ENCODE peak calls at places on chromosomes 3 and 15, in nine cellular contexts. B is IMR-90, P is Karpas-422, S is MM.1S, F is neuronal stem cell, G is fibroblast of lung, J is endodermal cell, D is GM23248, C is neural progenitor cell. T is an unnamed sample.

GRCh38 chr3:194671511-194671899 is 486 bp downstream of the LSG1 start:
- DNase-seq in P (peak; percentile 82), B (peak; percentile 52), J (no peak), C (peak; percentile 40), G (peak; percentile 37), S (peak; percentile 72), D (peak; percentile 74), F (no peak), T (peak; percentile 84)

GRCh38 chr15:55337160-55337559 is 18.1 kb downstream of the PIGB start:
- DNase-seq in B (no peak), J (peak; percentile 64), C (no peak), D (no peak), S (no peak), G (no peak), P (no peak), F (no peak), T (no peak)

GRCh38 chr3:44870375-44871061 is 3.9 kb upstream of the TGM4 start:
- DNase-seq in C (no peak), D (no peak), P (no peak), B (no peak), G (no peak), S (no peak), J (no peak), F (no peak), T (no peak)

GRCh38 chr3:134018850-134019249 is 10.9 kb downstream of the SLCO2A1 start:
- DNase-seq in C (no peak), F (no peak), P (no peak), B (no peak), G (no peak), S (no peak), D (no peak), J (no peak), T (no peak)

GRCh38 chr15:56295433-56295832 is 51.8 kb upstream of the RFX7 start:
- DNase-seq in C (no peak), D (no peak), G (no peak), F (no peak), P (peak; percentile 40), B (no peak), S (no peak), J (no peak), T (no peak)

GRCh38 chr3:135564696-135565095 is 400.8 kb upstream of the PPP2R3A start:
- DNase-seq in P (no peak), F (no peak), B (no peak), J (no peak), S (no peak), D (no peak), G (no peak), C (no peak), T (no peak)

GRCh38 chr3:151259664-151260063 is 18.7 kb downstream of the P2RY14 start:
- DNase-seq in F (no peak), B (peak; percentile 64), G (no peak), S (no peak), J (no peak), D (no peak), C (no peak), P (no peak), T (peak; percentile 55)

GRCh38 chr15:50542051-50542450 is 4.4 kb downstream of the USP50 start:
- DNase-seq in J (no peak), S (no peak), G (peak; percentile 14), B (peak; percentile 16), C (no peak), F (no peak), P (no peak), D (peak; percentile 92), T (peak; percentile 91)

GRCh38 chr3:153970735-153971347 is 150.3 kb upstream of the ARHGEF26 start:
- DNase-seq in D (peak; percentile 31), C (no peak), F (no peak), J (no peak), G (peak; percentile 18), S (peak; percentile 46), B (peak; percentile 34), P (peak; percentile 58), T (peak; percentile 55)

GRCh38 chr3:190048831-190049541 is 71.7 kb downstream of the P3H2 start:
- DNase-seq in S (no peak), C (no peak), F (no peak), B (peak; percentile 83), P (no peak), J (no peak), G (peak; percentile 87), D (peak; percentile 88), T (peak; percentile 85)

GRCh38 chr15:94352940-94353820 is 121.8 kb downstream of the MCTP2 start:
- DNase-seq in C (no peak), F (no peak), B (peak; percentile 19), P (no peak), J (no peak), D (no peak), S (no peak), G (no peak), T (no peak)

GRCh38 chr15:56760186-56760585 is 26.9 kb upstream of the ZNF280D start:
- DNase-seq in F (no peak), S (no peak), P (no peak), D (peak; percentile 44), J (no peak), B (peak; percentile 21), G (peak; percentile 60), C (no peak), T (peak; percentile 73)

GRCh38 chr3:101020616-101021015 is 27.4 kb upstream of the ABI3BP start:
- DNase-seq in D (peak; percentile 4), J (no peak), C (no peak), F (no peak), S (no peak), G (peak; percentile 9), B (peak; percentile 80), P (no peak), T (peak; percentile 37)

GRCh38 chr3:31466016-31466415 is 66.7 kb upstream of the STT3B start:
- DNase-seq in B (no peak), J (no peak), F (no peak), G (peak; percentile 68), S (no peak), D (peak; percentile 48), P (no peak), C (no peak), T (peak; percentile 1)

GRCh38 chr15:60912984-60913697 is 316.0 kb downstream of the RORA start:
- DNase-seq in B (no peak), F (no peak), D (no peak), G (no peak), C (no peak), S (no peak), P (no peak), J (no peak), T (no peak)

GRCh38 chr15:48794697-48795134 is 16.2 kb downstream of the CEP152 start:
- DNase-seq in F (no peak), J (no peak), B (peak; percentile 17), P (no peak), D (peak; percentile 35), G (peak; percentile 24), S (peak; percentile 21), C (no peak), T (no peak)
- H3K9ac ChIP-seq in F (no peak overlapping the region), J (no peak overlapping the region), B (no peak overlapping the region), P (no peak overlapping the region), D (no peak overlapping the region), G (no peak overlapping the region), S (no peak overlapping the region), C (no peak overlapping the region), T (no peak overlapping the region)

GRCh38 chr3:62374375-62374876 is 1.1 kb upstream of the FEZF2 start:
- DNase-seq in J (peak; percentile 67), B (peak; percentile 6), G (peak; percentile 26), F (peak; percentile 85), C (peak; percentile 87), P (no peak), S (no peak), D (peak; percentile 69), T (peak; percentile 32)
- H3K9me3 ChIP-seq in J (no peaks in the 10 kb centered on the region), B (peaks cover 6% of the 10 kb centered on the region), G (no peaks in the 10 kb centered on the region), F (no peaks in the 10 kb centered on the region), C (no peaks in the 10 kb centered on the region), P (no peaks in the 10 kb centered on the region), S (no peaks in the 10 kb centered on the region), D (no peaks in the 10 kb centered on the region), T (no peaks in the 10 kb centered on the region)

GRCh38 chr3:53238881-53239280 is 16.9 kb downstream of the TKT start:
- DNase-seq in G (no peak), J (no peak), P (no peak), F (no peak), D (no peak), B (no peak), C (no peak), S (no peak), T (no peak)
- H3K36me3 ChIP-seq in G (peaks cover 46% of the 10 kb centered on the region), J (peaks cover 65% of the 10 kb centered on the region), P (peaks cover 55% of the 10 kb centered on the region), F (peaks cover 62% of the 10 kb centered on the region), D (peaks cover 25% of the 10 kb centered on the region), B (peaks cover 76% of the 10 kb centered on the region), C (no peaks in the 10 kb centered on the region), S (peaks cover 17% of the 10 kb centered on the region), T (peaks cover 87% of the 10 kb centered on the region)

GRCh38 chr15:45456212-45457106 is 66.1 kb downstream of the SLC30A4 start:
- DNase-seq in C (no peak), J (peak; percentile 50), F (no peak), S (no peak), D (peak; percentile 100), P (no peak), G (peak; percentile 100), B (peak; percentile 100), T (peak; percentile 98)

GRCh38 chr15:45457641-45458539 is 64.7 kb downstream of the SLC30A4 start:
- DNase-seq in S (peak; percentile 94), F (peak; percentile 84), G (peak; percentile 60), D (peak; percentile 77), J (peak; percentile 88), P (peak; percentile 97), C (peak; percentile 83), B (peak; percentile 77), T (peak; percentile 96)

GRCh38 chr15:45454825-45455224 is 67.7 kb downstream of the SLC30A4 start:
- DNase-seq in F (no peak), D (peak; percentile 97), B (peak; percentile 98), J (no peak), C (no peak), S (peak; percentile 92), P (no peak), G (peak; percentile 97), T (peak; percentile 96)

GRCh38 chr15:45458746-45459403 is 63.7 kb downstream of the SLC30A4 start:
- DNase-seq in J (peak; percentile 89), D (peak; percentile 60), P (peak; percentile 87), G (peak; percentile 30), S (peak; percentile 68), C (peak; percentile 65), F (peak; percentile 70), B (peak; percentile 37), T (peak; percentile 85)

DNA sequence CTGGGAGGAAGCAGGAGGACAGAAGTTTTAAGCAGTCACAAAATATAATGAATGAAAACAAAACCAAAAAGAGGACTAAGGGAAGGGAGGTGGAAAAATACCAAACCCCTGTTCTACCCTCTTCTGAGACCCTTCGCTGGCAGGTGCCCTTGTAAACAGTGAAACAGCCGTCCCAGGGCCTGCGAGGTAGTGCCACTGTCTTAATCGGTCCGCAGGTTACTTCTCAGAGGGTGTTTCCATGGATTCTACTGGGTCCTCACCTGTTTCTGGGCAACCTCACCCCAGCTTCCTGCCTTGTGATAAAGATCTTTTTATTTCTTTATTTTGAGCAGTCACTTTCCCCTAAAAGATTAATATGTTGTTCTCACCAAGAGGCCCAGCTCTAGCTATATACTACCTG is 65.3 kb downstream of the SLC30A4 start:
- DNase-seq in J (peak; percentile 56), C (no peak), P (no peak), B (no peak), F (no peak), S (no peak), G (no peak), D (peak; percentile 36), T (peak; percentile 13)
- H3K9ac ChIP-seq in J (no peak overlapping the region), C (no peak overlapping the region), P (no peak overlapping the region), B (no peak overlapping the region), F (no peak overlapping the region), S (no peak overlapping the region), G (no peak overlapping the region), D (peak overlapping the region; percentile 81), T (no peak overlapping the region)

GRCh38 chr15:27701014-27701413 is 398.1 kb downstream of the OCA2 start:
- DNase-seq in J (no peak), F (no peak), C (no peak), G (no peak), D (no peak), B (no peak), P (no peak), S (peak; percentile 52), T (no peak)
- H3K9me3 ChIP-seq in J (no peaks in the 10 kb centered on the region), F (no peaks in the 10 kb centered on the region), C (no peaks in the 10 kb centered on the region), G (no peaks in the 10 kb centered on the region), D (no peaks in the 10 kb centered on the region), B (peaks cover 50% of the 10 kb centered on the region), P (peaks cover 38% of the 10 kb centered on the region), S (no peaks in the 10 kb centered on the region), T (no peaks in the 10 kb centered on the region)

T was measured in adipocyte.